ENCODE peak calls at places on chromosomes 16 and 17, in five cellular contexts. One of them, this sample, is unnamed.

GRCh38 chr17:17855976-17856375 is 19.2 kb upstream of the SREBF1 start:
- DNase-seq in H1: no peak
- DNase-seq in heart left ventricle: no peak
- DNase-seq in A549: no peak
- DNase-seq in IMR-90: no peak
- DNase-seq in this sample: peak

GRCh38 chr16:5007256-5007655 is 26.5 kb downstream of the NAGPA start:
- DNase-seq in A549: no peak
- DNase-seq in H1: no peak
- DNase-seq in heart left ventricle: no peak
- DNase-seq in IMR-90: no peak
- DNase-seq in this sample: no peak

GRCh38 chr16:55989569-55989907 is 114.4 kb upstream of the CES5A start:
- DNase-seq in H1: no peak
- DNase-seq in IMR-90: no peak
- DNase-seq in heart left ventricle: no peak
- DNase-seq in A549: no peak
- DNase-seq in this sample: no peak

GRCh38 chr17:78300962-78301820 is 58.7 kb downstream of the SOCS3 start:
- DNase-seq in H1: no peak
- DNase-seq in IMR-90: no peak
- DNase-seq in A549: no peak
- DNase-seq in heart left ventricle: no peak
- DNase-seq in this sample: no peak

GRCh38 chr16:27982184-27982583 is 81.3 kb downstream of the GSG1L start:
- DNase-seq in heart left ventricle: no peak
- DNase-seq in H1: no peak
- DNase-seq in IMR-90: no peak
- DNase-seq in A549: no peak
- DNase-seq in this sample: no peak

GRCh38 chr17:44959821-44960523 is 8.1 kb downstream of the C1QL1 start:
- DNase-seq in IMR-90: no peak
- DNase-seq in H1: no peak
- DNase-seq in heart left ventricle: no peak
- DNase-seq in A549: no peak
- DNase-seq in this sample: no peak

GRCh38 chr16:51276335-51276734 is 125.3 kb upstream of the SALL1 start:
- DNase-seq in A549: no peak
- DNase-seq in H1: no peak
- DNase-seq in IMR-90: no peak
- DNase-seq in heart left ventricle: no peak
- DNase-seq in this sample: no peak

GRCh38 chr17:39563476-39563875 is 44.2 kb downstream of the NEUROD2 start:
- DNase-seq in heart left ventricle: no peak
- DNase-seq in A549: no peak
- DNase-seq in H1: peak
- DNase-seq in IMR-90: no peak
- DNase-seq in this sample: peak

GRCh38 chr17:77959216-77959925 is 868 bp downstream of the TNRC6C start:
- DNase-seq in H1: peak
- DNase-seq in IMR-90: peak
- DNase-seq in A549: peak
- DNase-seq in heart left ventricle: peak
- DNase-seq in this sample: peak

GRCh38 chr16:19831678-19832077 is 53.0 kb downstream of the GPRC5B start:
- DNase-seq in A549: no peak
- DNase-seq in heart left ventricle: no peak
- DNase-seq in H1: no peak
- DNase-seq in IMR-90: peak
- DNase-seq in this sample: peak

GRCh38 chr17:57945999-57946797 is 9.0 kb downstream of the CUEDC1 start:
- DNase-seq in IMR-90: peak
- DNase-seq in A549: no peak
- DNase-seq in H1: no peak
- DNase-seq in heart left ventricle: peak
- DNase-seq in this sample: no peak

GRCh38 chr17:73827627-73828241 is 183.5 kb upstream of the SDK2 start:
- DNase-seq in H1: no peak
- DNase-seq in A549: no peak
- DNase-seq in IMR-90: no peak
- DNase-seq in heart left ventricle: no peak
- DNase-seq in this sample: no peak

GRCh38 chr17:78774956-78775571 is 7.0 kb downstream of the CYTH1 start:
- DNase-seq in IMR-90: no peak
- DNase-seq in H1: no peak
- DNase-seq in heart left ventricle: no peak
- DNase-seq in A549: no peak
- DNase-seq in this sample: no peak

GRCh38 chr17:77496401-77496801 is 355.6 kb downstream of the SEC14L1 start:
- DNase-seq in H1: no peak
- DNase-seq in IMR-90: no peak
- DNase-seq in A549: no peak
- DNase-seq in heart left ventricle: peak
- DNase-seq in this sample: peak

GRCh38 chr17:67079481-67079880 is 35.1 kb downstream of the CACNG1 start:
- DNase-seq in A549: no peak
- DNase-seq in H1: no peak
- DNase-seq in heart left ventricle: no peak
- DNase-seq in IMR-90: no peak
- DNase-seq in this sample: no peak

GRCh38 chr17:40318835-40319332 is 9.9 kb downstream of the RARA start:
- DNase-seq in IMR-90: no peak
- DNase-seq in A549: no peak
- DNase-seq in heart left ventricle: peak
- DNase-seq in H1: no peak
- DNase-seq in this sample: no peak

GRCh38 chr17:33964344-33964979 is 290.6 kb upstream of the CCL2 start:
- DNase-seq in IMR-90: no peak
- DNase-seq in heart left ventricle: no peak
- DNase-seq in H1: no peak
- DNase-seq in A549: no peak
- DNase-seq in this sample: no peak

GRCh38 chr16:57842606-57843005 is 40.3 kb upstream of the KIFC3 start:
- DNase-seq in H1: no peak
- DNase-seq in IMR-90: no peak
- DNase-seq in A549: no peak
- DNase-seq in heart left ventricle: no peak
- DNase-seq in this sample: no peak

GRCh38 chr17:32688221-32688620 is 188.7 kb downstream of the MYO1D start:
- DNase-seq in heart left ventricle: no peak
- DNase-seq in IMR-90: no peak
- DNase-seq in H1: no peak
- DNase-seq in A549: no peak
- DNase-seq in this sample: no peak

GRCh38 chr16:12573730-12574383 is 229.8 kb downstream of the CPPED1 start:
- DNase-seq in IMR-90: no peak
- DNase-seq in A549: peak
- DNase-seq in H1: peak
- DNase-seq in heart left ventricle: no peak
- DNase-seq in this sample: no peak

GRCh38 chr16:27405546-27406451 is 3.8 kb downstream of the IL21R start:
- DNase-seq in H1: no peak
- DNase-seq in heart left ventricle: no peak
- DNase-seq in A549: no peak
- DNase-seq in IMR-90: peak
- DNase-seq in this sample: no peak

GRCh38 chr17:72362466-72363335 is 241.9 kb downstream of the SOX9 start:
- DNase-seq in A549: peak
- DNase-seq in H1: no peak
- DNase-seq in heart left ventricle: no peak
- DNase-seq in IMR-90: peak
- DNase-seq in this sample: no peak

GRCh38 chr16:57893559-57894389 is 77.2 kb downstream of the CNGB1 start:
- DNase-seq in A549: peak
- DNase-seq in heart left ventricle: no peak
- DNase-seq in H1: no peak
- DNase-seq in IMR-90: peak
- DNase-seq in this sample: peak

GRCh38 chr16:30958164-30959083 is 870 bp downstream of the SETD1A start:
- DNase-seq in H1: peak
- DNase-seq in heart left ventricle: peak
- DNase-seq in IMR-90: peak
- DNase-seq in A549: peak
- DNase-seq in this sample: peak

GRCh38 chr16:2022723-2023097 is 3.1 kb downstream of the NPW start:
- DNase-seq in A549: peak
- DNase-seq in H1: no peak
- DNase-seq in IMR-90: peak
- DNase-seq in heart left ventricle: no peak
- DNase-seq in this sample: no peak

GRCh38 chr16:51682905-51683304 is 531.8 kb upstream of the SALL1 start:
- DNase-seq in heart left ventricle: no peak
- DNase-seq in IMR-90: no peak
- DNase-seq in A549: no peak
- DNase-seq in H1: no peak
- DNase-seq in this sample: no peak

GRCh38 chr17:12887088-12887487 is 97.8 kb downstream of the ARHGAP44 start:
- DNase-seq in H1: no peak
- DNase-seq in IMR-90: no peak
- DNase-seq in heart left ventricle: no peak
- DNase-seq in A549: no peak
- DNase-seq in this sample: no peak

GRCh38 chr17:12877953-12878669 is 88.8 kb downstream of the ARHGAP44 start:
- DNase-seq in heart left ventricle: no peak
- DNase-seq in IMR-90: no peak
- DNase-seq in H1: no peak
- DNase-seq in A549: no peak
- DNase-seq in this sample: no peak

GRCh38 chr17:12883472-12883871 is 94.2 kb downstream of the ARHGAP44 start:
- DNase-seq in IMR-90: no peak
- DNase-seq in H1: no peak
- DNase-seq in heart left ventricle: no peak
- DNase-seq in A549: no peak
- DNase-seq in this sample: no peak
- H3K4me3 ChIP-seq in IMR-90: no peak
- H3K4me3 ChIP-seq in H1: no peak
- H3K4me3 ChIP-seq in heart left ventricle: no peak
- H3K4me3 ChIP-seq in A549: no peak
- H3K4me3 ChIP-seq in this sample: no peak

GRCh38 chr17:81578561-81579225 is 26.5 kb upstream of the FAAP100 start:
- DNase-seq in A549: no peak
- DNase-seq in H1: no peak
- DNase-seq in IMR-90: no peak
- DNase-seq in heart left ventricle: no peak
- DNase-seq in this sample: no peak
- H3K27ac ChIP-seq in A549: no peak
- H3K27ac ChIP-seq in H1: no peak
- H3K27ac ChIP-seq in IMR-90: no peak
- H3K27ac ChIP-seq in heart left ventricle: no peak
- H3K27ac ChIP-seq in this sample: no peak

GRCh38 chr17:50209472-50210248 is 8.2 kb upstream of the COL1A1 start:
- DNase-seq in heart left ventricle: peak
- DNase-seq in A549: no peak
- DNase-seq in H1: peak
- DNase-seq in IMR-90: peak
- DNase-seq in this sample: peak
- TF ChIP-seq POLR2A in heart left ventricle: peak
- TF ChIP-seq POLR2A in A549: no peak
- TF ChIP-seq POLR2A in H1: no peak
- TF ChIP-seq POLR2A in IMR-90: peak
- TF ChIP-seq POLR2A in this sample: no peak

DNA sequence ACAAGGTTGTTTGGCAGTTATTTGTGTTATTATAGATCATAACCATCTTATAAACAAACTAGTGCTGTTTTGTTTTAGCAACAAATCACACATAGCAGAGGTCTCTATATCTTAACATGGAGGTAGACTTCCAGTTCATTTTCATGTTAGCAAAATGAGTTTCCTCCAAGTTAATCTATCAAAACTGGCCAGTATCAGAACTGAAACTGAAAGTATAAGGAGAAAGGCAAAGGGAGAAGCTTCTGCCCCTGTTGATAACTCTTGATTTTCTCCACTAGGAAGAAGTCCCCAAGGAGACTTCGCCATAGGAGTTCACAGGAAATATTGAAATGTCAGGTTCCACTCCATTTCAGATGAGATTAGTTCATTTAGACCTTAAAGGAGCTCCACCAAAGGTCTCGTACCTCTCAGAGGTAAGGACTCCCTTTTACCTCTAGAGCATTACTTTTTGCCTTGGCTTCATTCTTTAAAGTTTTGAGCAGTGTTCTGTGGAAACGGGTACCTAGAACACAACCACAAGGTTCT is 1.1 kb upstream of the OGFOD3 start:
- DNase-seq in A549: no peak
- DNase-seq in IMR-90: no peak
- DNase-seq in H1: no peak
- DNase-seq in heart left ventricle: no peak
- DNase-seq in this sample: no peak
- H3K4me3 ChIP-seq in A549: no peak
- H3K4me3 ChIP-seq in IMR-90: peak
- H3K4me3 ChIP-seq in H1: peak
- H3K4me3 ChIP-seq in heart left ventricle: no peak
- H3K4me3 ChIP-seq in this sample: no peak

This sample was measured in adrenal gland.